ENCODE peak calls at places on chromosome 4, in four cellular contexts. U, K, E and H are unnamed samples.
A peak's percentile ranks its signal among the peaks of the same experiment; 100 is the strongest.

GRCh38 chr4:98341309-98341708 is 80.1 kb downstream of the RAP1GDS1 start:
- DNase-seq in U (peak; percentile 6), E (no peak), K (no peak), H (no peak)

GRCh38 chr4:137387924-137388323 is 144.4 kb downstream of the PCDH18 start:
- DNase-seq in U (no peak), E (no peak), K (no peak), H (no peak)

GRCh38 chr4:173448919-173449641 is 50.2 kb upstream of the SCRG1 start:
- DNase-seq in K (peak; percentile 24), E (no peak), U (no peak), H (no peak)

GRCh38 chr4:2696423-2696822 is 59.7 kb downstream of the TNIP2 start:
- DNase-seq in K (no peak), U (no peak), E (no peak), H (no peak)

GRCh38 chr4:78613522-78614311 is 62.1 kb downstream of the ANXA3 start:
- DNase-seq in K (no peak), U (no peak), E (no peak), H (no peak)

GRCh38 chr4:56723201-56723605 is 42.1 kb upstream of the HOPX start:
- DNase-seq in U (no peak), E (no peak), K (no peak), H (no peak)

GRCh38 chr4:2685541-2685940 is 70.6 kb downstream of the TNIP2 start:
- DNase-seq in K (no peak), E (no peak), U (no peak), H (no peak)

GRCh38 chr4:13367691-13368090 is 116.4 kb downstream of the RAB28 start:
- DNase-seq in U (no peak), E (no peak), K (no peak), H (no peak)

GRCh38 chr4:155678011-155678410 is 11.4 kb downstream of the GUCY1A1 start:
- DNase-seq in K (no peak), E (no peak), U (no peak), H (no peak)

GRCh38 chr4:102823897-102824296 is 3.5 kb downstream of the UBE2D3 start:
- DNase-seq in K (no peak), E (no peak), U (no peak), H (no peak)

GRCh38 chr4:139838811-139839210 is 173.2 kb downstream of the MGST2 start:
- DNase-seq in K (no peak), U (no peak), E (no peak), H (no peak)

GRCh38 chr4:185256444-185256843 is 47.0 kb downstream of the SNX25 start:
- DNase-seq in U (peak; percentile 26), K (no peak), E (no peak), H (no peak)

GRCh38 chr4:24476209-24476781 is 108.1 kb downstream of the DHX15 start:
- DNase-seq in E (no peak), K (no peak), U (peak; percentile 25), H (no peak)

GRCh38 chr4:148056879-148057278 is 325.0 kb downstream of the ARHGAP10 start:
- DNase-seq in E (no peak), U (no peak), K (peak; percentile 45), H (no peak)

GRCh38 chr4:185212566-185212965 is 3.2 kb downstream of the SNX25 start:
- DNase-seq in K (no peak), U (no peak), E (no peak), H (no peak)

GRCh38 chr4:7421356-7422097 is 13.2 kb downstream of the PSAPL1 start:
- DNase-seq in U (no peak), K (peak; percentile 4), E (no peak), H (peak; percentile 61)

GRCh38 chr4:105050896-105051295 is 95.8 kb upstream of the TET2 start:
- DNase-seq in U (no peak), K (no peak), E (no peak), H (no peak)

GRCh38 chr4:95243892-95244291 is 304.9 kb downstream of the UNC5C start:
- DNase-seq in K (no peak), E (no peak), U (no peak), H (no peak)